ENCODE peak calls at places on chromosomes 2 and 18, in seven cellular contexts. U is AG04450, I is NCI-H510A treated with DMSO at 0.1 percent for 48 hours, T is HuH-7.5, D is GM03348, H is substantia nigra, W is left lung. Z is an unnamed sample.

GRCh38 chr2:120013569-120014223 is 819 bp downstream of the EPB41L5 start:
- DNase-seq in U (no peak), I (peak; percentile 48), T (no peak), D (no peak), H (no peak), W (no peak), Z (no peak)

GRCh38 chr2:161306919-161307318 is 1.3 kb upstream of the PSMD14 start:
- DNase-seq in U (no peak), I (no peak), T (no peak), D (no peak), H (no peak), W (no peak), Z (no peak)

GRCh38 chr2:12700989-12701388 is 15.7 kb upstream of the TRIB2 start:
- DNase-seq in U (no peak), I (no peak), T (no peak), D (no peak), H (no peak), W (no peak), Z (no peak)

GRCh38 chr2:4073178-4073577 is 369.8 kb downstream of the DCDC2C start:
- DNase-seq in U (no peak), I (no peak), T (no peak), D (no peak), H (no peak), W (no peak), Z (no peak)

GRCh38 chr2:188415754-188416083 is 124.0 kb downstream of the GULP1 start:
- DNase-seq in U (no peak), I (no peak), T (peak; percentile 10), D (no peak), H (no peak), W (no peak), Z (peak; percentile 90)

GRCh38 chr2:100902833-100903405 is 83.0 kb downstream of the NPAS2 start:
- DNase-seq in U (peak; percentile 78), I (no peak), T (no peak), D (peak; percentile 93), H (no peak), W (no peak), Z (peak; percentile 40)

GRCh38 chr2:237161239-237161638 is 75.5 kb downstream of the COPS8 start:
- DNase-seq in U (no peak), I (no peak), T (no peak), D (peak; percentile 28), H (no peak), W (no peak), Z (no peak)

GRCh38 chr2:234969329-234970157 is 17.7 kb downstream of the SH3BP4 start:
- DNase-seq in U (no peak), I (no peak), T (no peak), D (no peak), H (no peak), W (no peak), Z (no peak)

GRCh38 chr18:45330170-45330594 is 285.1 kb upstream of the SLC14A2 start:
- DNase-seq in U (no peak), I (no peak), T (no peak), D (peak; percentile 46), H (no peak), W (no peak), Z (no peak)

GRCh38 chr2:230312638-230313037 is 14.4 kb upstream of the SP140L start:
- DNase-seq in U (no peak), I (no peak), T (no peak), D (peak; percentile 41), H (no peak), W (no peak), Z (no peak)

GRCh38 chr18:43735570-43735969 is 458.3 kb upstream of the SYT4 start:
- DNase-seq in U (no peak), I (no peak), T (no peak), D (no peak), H (no peak), W (no peak), Z (no peak)

GRCh38 chr18:57837917-57838548 is 34.9 kb upstream of the ATP8B1 start:
- DNase-seq in U (no peak), I (no peak), T (no peak), D (no peak), H (no peak), W (no peak), Z (peak; percentile 56)

GRCh38 chr2:186496401-186496800 is 10.3 kb downstream of the ZC3H15 start:
- DNase-seq in U (no peak), I (no peak), T (no peak), D (no peak), H (no peak), W (no peak), Z (no peak)

GRCh38 chr2:85468704-85469349 is 50.3 kb downstream of the SH2D6 start:
- DNase-seq in U (no peak), I (no peak), T (no peak), D (peak; percentile 67), H (no peak), W (no peak), Z (peak; percentile 74)

GRCh38 chr2:69138247-69138754 is 125.3 kb downstream of the ANTXR1 start:
- DNase-seq in U (peak; percentile 41), I (no peak), T (no peak), D (peak; percentile 78), H (no peak), W (no peak), Z (peak; percentile 46)

GRCh38 chr2:150167711-150168110 is 319.8 kb downstream of the RND3 start:
- DNase-seq in U (no peak), I (no peak), T (no peak), D (peak; percentile 67), H (no peak), W (no peak), Z (no peak)

GRCh38 chr18:13446581-13447470 is 228.3 kb downstream of the LDLRAD4 start:
- DNase-seq in U (no peak), I (no peak), T (no peak), D (peak; percentile 44), H (no peak), W (no peak), Z (no peak)

GRCh38 chr2:54456526-54457325 is 599 bp downstream of the SPTBN1 start:
- DNase-seq in U (no peak), I (peak; percentile 49), T (peak; percentile 47), D (peak; percentile 79), H (peak; percentile 52), W (no peak), Z (no peak)

GRCh38 chr18:64886995-64887394 is 738.1 kb upstream of the LINC00305 start:
- DNase-seq in U (no peak), I (no peak), T (no peak), D (no peak), H (no peak), W (no peak), Z (no peak)

GRCh38 chr2:144403940-144404339 is 116.0 kb downstream of the ZEB2 start:
- DNase-seq in U (no peak), I (no peak), T (no peak), D (no peak), H (no peak), W (no peak), Z (peak; percentile 29)

GRCh38 chr2:53208815-53209214 is 558.8 kb upstream of the CHAC2 start:
- DNase-seq in U (no peak), I (peak; percentile 33), T (no peak), D (no peak), H (no peak), W (no peak), Z (no peak)

GRCh38 chr18:73724908-73725307 is 422.7 kb downstream of the FBXO15 start:
- DNase-seq in U (no peak), I (no peak), T (no peak), D (peak; percentile 4), H (no peak), W (no peak), Z (no peak)

GRCh38 chr2:175062787-175063585 is 57.8 kb upstream of the CHN1 start:
- DNase-seq in U (no peak), I (peak; percentile 100), T (peak; percentile 7), D (no peak), H (no peak), W (no peak), Z (no peak)

GRCh38 chr2:178924817-178925216 is 117.6 kb upstream of the TTN start:
- DNase-seq in U (no peak), I (no peak), T (no peak), D (no peak), H (no peak), W (no peak), Z (no peak)

Z was measured in epithelial cell of proximal tubule.